ENCODE peak calls at places on chromosomes 16 and 17, in six cellular contexts. G, Y, F, A, K and V are unnamed samples.
A peak's percentile ranks its signal among the peaks of the same experiment; 100 is the strongest.

GRCh38 chr17:47686276-47686635 is 7.7 kb upstream of the TBKBP1 start:
- DNase-seq in G (no peak), Y (no peak), F (no peak), A (no peak), K (no peak), V (no peak)

GRCh38 chr17:33154869-33155455 is 138.1 kb downstream of the ASIC2 start:
- DNase-seq in G (no peak), Y (no peak), F (peak; percentile 69), A (no peak), K (no peak), V (no peak)

GRCh38 chr17:80942360-80943345 is 49.0 kb upstream of the CHMP6 start:
- DNase-seq in G (no peak), Y (peak; percentile 83), F (no peak), A (no peak), K (no peak), V (no peak)

GRCh38 chr17:71934520-71934919 is 186.3 kb upstream of the SOX9 start:
- DNase-seq in G (no peak), Y (no peak), F (no peak), A (no peak), K (no peak), V (no peak)

GRCh38 chr17:57422574-57423164 is 166.3 kb downstream of the MSI2 start:
- DNase-seq in G (no peak), Y (no peak), F (no peak), A (no peak), K (no peak), V (peak; percentile 44)

GRCh38 chr17:43832168-43832975 is 574 bp downstream of the MPP3 start:
- DNase-seq in G (no peak), Y (peak; percentile 92), F (no peak), A (no peak), K (peak; percentile 48), V (peak; percentile 28)

GRCh38 chr17:76198702-76199101 is 41.6 kb downstream of the RNF157 start:
- DNase-seq in G (no peak), Y (no peak), F (no peak), A (no peak), K (no peak), V (no peak)

GRCh38 chr17:72618018-72618509 is 474.4 kb downstream of the SLC39A11 start:
- DNase-seq in G (no peak), Y (no peak), F (no peak), A (no peak), K (no peak), V (no peak)

GRCh38 chr16:78490847-78491246 is 391.4 kb downstream of the WWOX start:
- DNase-seq in G (no peak), Y (no peak), F (no peak), A (no peak), K (no peak), V (no peak)

GRCh38 chr16:72455743-72456659 is 284.0 kb upstream of the PMFBP1 start:
- DNase-seq in G (no peak), Y (no peak), F (no peak), A (no peak), K (peak; percentile 20), V (peak; percentile 48)

GRCh38 chr17:80024206-80024972 is 11.3 kb downstream of the TBC1D16 start:
- DNase-seq in G (no peak), Y (no peak), F (no peak), A (no peak), K (no peak), V (no peak)